ENCODE peak calls at places on chromosomes 7 and 10, in eight cellular contexts. B is fibroblast of lung, G is heart left ventricle, E is HFF-Myc, P is Calu3, A is heart right ventricle, H is GM10248, M is fibroblast of mammary gland. U is an unnamed sample.

GRCh38 chr10:33093362-33093761 is 135.3 kb upstream of the ITGB1 start:
- DNase-seq in E (no peak), A (no peak), M (no peak), G (no peak), H (no peak), B (no peak), P (no peak), U (no peak)

GRCh38 chr7:12893292-12893691 is 205.9 kb downstream of the ARL4A start:
- DNase-seq in B (no peak), P (no peak), E (no peak), M (no peak), A (no peak), G (no peak), H (no peak), U (no peak)

GRCh38 chr7:46486264-46487206 is 565.5 kb upstream of the IGFBP3 start:
- DNase-seq in M (peak), A (peak), B (peak), G (peak), H (no peak), P (peak), E (no peak), U (peak)

GRCh38 chr10:92757066-92757716 is 67.4 kb downstream of the HHEX start:
- DNase-seq in A (peak), G (peak), B (peak), H (peak), E (peak), P (peak), M (peak), U (peak)

GRCh38 chr10:76130892-76131291 is 699.5 kb downstream of the LRMDA start:
- DNase-seq in H (no peak), A (no peak), G (no peak), E (no peak), B (no peak), P (no peak), M (no peak), U (no peak)

GRCh38 chr7:135758531-135758932 is 9.9 kb upstream of the FAM180A start:
- DNase-seq in E (no peak), H (no peak), M (peak), A (no peak), P (no peak), B (peak), G (peak), U (peak)

GRCh38 chr10:78875932-78876331 is 192.8 kb upstream of the ZMIZ1 start:
- DNase-seq in H (no peak), A (no peak), G (no peak), B (no peak), E (no peak), P (no peak), M (no peak), U (no peak)

GRCh38 chr10:130136214-130137076 is at the start of gene GLRX3:
- DNase-seq in E (no peak), A (peak), H (peak), P (peak), B (peak), M (peak), G (peak), U (peak)

GRCh38 chr10:58512470-58513188 is at the start of gene BICC1:
- DNase-seq in M (peak), H (peak), P (peak), A (peak), G (peak), E (no peak), B (peak), U (peak)
- TF ChIP-seq CTCF in M (no peak), H (no peak), P (no peak), A (no peak), G (peak), E (no peak), B (no peak), U (peak)

GRCh38 chr10:125638555-125638954 is 44.4 kb downstream of the TEX36 start:
- DNase-seq in H (no peak), M (no peak), G (no peak), E (no peak), A (no peak), P (no peak), B (no peak), U (no peak)
- TF ChIP-seq CTCF in H (no peak), M (no peak), G (no peak), E (no peak), A (no peak), P (no peak), B (no peak), U (no peak)

GRCh38 chr10:127040756-127041155 is 135.5 kb downstream of the DOCK1 start:
- DNase-seq in P (no peak), B (peak), E (no peak), A (no peak), G (no peak), H (no peak), M (no peak), U (no peak)
- TF ChIP-seq CTCF in P (no peak), B (no peak), E (no peak), A (no peak), G (no peak), H (no peak), M (no peak), U (no peak)

GRCh38 chr10:100341953-100342626 is 4.9 kb upstream of the SCD start:
- DNase-seq in H (peak), P (peak), B (peak), G (peak), E (peak), A (peak), M (peak), U (no peak)
- TF ChIP-seq CTCF in H (peak), P (peak), B (peak), G (peak), E (peak), A (peak), M (peak), U (peak)

GRCh38 chr7:96596120-96596826 is 113.4 kb downstream of the SEM1 start:
- DNase-seq in M (peak), A (no peak), B (peak), P (no peak), E (peak), H (no peak), G (no peak), U (no peak)
- TF ChIP-seq CTCF in M (peak), A (no peak), B (no peak), P (peak), E (no peak), H (no peak), G (no peak), U (no peak)

GRCh38 chr7:141654551-141654950 is 47.4 kb downstream of the DENND11 start:
- DNase-seq in P (peak), H (peak), M (peak), B (peak), E (peak), G (no peak), A (no peak), U (no peak)
- TF ChIP-seq CTCF in P (peak), H (peak), M (peak), B (peak), E (peak), G (peak), A (peak), U (peak)

GRCh38 chr7:105030447-105030846 is 16.4 kb downstream of the KMT2E start:
- DNase-seq in A (no peak), B (no peak), M (no peak), P (no peak), G (no peak), H (no peak), E (no peak), U (no peak)
- TF ChIP-seq CTCF in A (no peak), B (no peak), M (no peak), P (no peak), G (no peak), H (no peak), E (no peak), U (no peak)

DNA sequence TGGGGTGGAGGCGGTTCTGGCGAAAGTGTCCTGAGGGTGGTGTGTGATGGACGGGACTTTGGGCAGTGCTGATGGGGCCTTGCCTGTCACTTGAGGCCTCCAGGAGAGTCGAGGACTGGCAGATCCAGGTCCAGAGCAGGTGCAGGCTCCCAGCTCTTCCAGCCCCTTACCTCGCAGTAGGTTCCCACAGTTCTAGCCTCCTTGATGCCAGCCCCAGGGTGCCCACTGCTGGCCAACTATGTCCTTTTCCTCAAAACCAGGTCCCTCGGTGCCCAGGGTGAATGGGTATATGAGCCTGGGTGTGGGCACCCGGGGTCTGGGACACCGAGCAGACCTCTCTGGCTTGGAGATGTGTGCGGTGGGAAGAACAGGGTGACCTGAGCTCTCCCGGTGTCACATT is 8.3 kb downstream of the FAM20C start:
- DNase-seq in H (no peak), P (no peak), B (no peak), E (no peak), A (no peak), G (no peak), M (no peak), U (no peak)
- TF ChIP-seq CTCF in H (no peak), P (peak), B (no peak), E (no peak), A (no peak), G (no peak), M (no peak), U (no peak)

DNA sequence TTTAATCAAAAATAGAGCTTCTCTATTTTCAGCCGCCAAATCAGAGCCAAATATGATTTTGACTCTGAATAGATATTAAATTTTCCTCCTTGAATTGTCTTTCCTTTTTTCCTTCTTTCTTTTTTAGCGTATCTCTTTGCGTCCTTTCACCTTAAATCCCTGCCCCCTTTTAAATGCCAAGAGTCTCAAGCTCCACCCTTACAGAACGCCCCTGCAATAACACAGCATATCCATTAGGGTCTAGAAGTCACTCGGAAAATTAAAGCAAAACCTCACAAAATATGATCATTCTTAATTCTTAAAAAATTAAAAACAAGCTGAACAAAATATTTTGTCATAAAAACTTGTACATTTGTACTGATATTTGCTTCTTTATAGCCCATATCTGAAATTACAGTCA is 51.3 kb upstream of the GRM8 start:
- DNase-seq in B (no peak), M (no peak), E (no peak), H (no peak), A (no peak), G (no peak), P (no peak), U (no peak)
- TF ChIP-seq CTCF in B (no peak), M (no peak), E (no peak), H (no peak), A (no peak), G (no peak), P (no peak), U (no peak)

GRCh38 chr7:79176859-79177477 is 276.5 kb downstream of the MAGI2 start:
- DNase-seq in P (peak), A (no peak), M (peak), E (peak), G (no peak), B (peak), H (peak), U (no peak)
- TF ChIP-seq CTCF in P (peak), A (peak), M (peak), E (peak), G (peak), B (peak), H (peak), U (peak)